ENCODE peak calls at places on chromosomes 11 and 22, in ten cellular contexts. I, D, Y, P, K, Z, F, G, R and J are unnamed samples.

GRCh38 chr11:58654079-58654907 is 31.8 kb downstream of the CNTF start:
- DNase-seq in I (peak; percentile 68), D (peak; percentile 91), Y (peak; percentile 63), P (peak; percentile 61), K (peak; percentile 92), Z (peak; percentile 86), F (peak; percentile 68), G (peak; percentile 84), R (peak; percentile 43), J (peak; percentile 69)

GRCh38 chr11:106585061-106585460 is 433.2 kb downstream of the GUCY1A2 start:
- DNase-seq in I (no peak), D (peak; percentile 50), Y (no peak), P (no peak), K (peak; percentile 36), Z (no peak), F (no peak), G (no peak), R (no peak), J (no peak)

GRCh38 chr11:72519220-72519881 is 85.0 kb upstream of the CLPB start:
- DNase-seq in I (no peak), D (no peak), Y (no peak), P (no peak), K (no peak), Z (no peak), F (no peak), G (no peak), R (no peak), J (no peak)

GRCh38 chr11:68350759-68351449 is 38.5 kb downstream of the LRP5 start:
- DNase-seq in I (no peak), D (no peak), Y (no peak), P (no peak), K (no peak), Z (no peak), F (no peak), G (no peak), R (no peak), J (no peak)

GRCh38 chr11:134416726-134417125 is 4.7 kb upstream of the B3GAT1 start:
- DNase-seq in I (no peak), D (no peak), Y (no peak), P (no peak), K (no peak), Z (no peak), F (no peak), G (no peak), R (no peak), J (no peak)

GRCh38 chr11:91104237-91104636 is 881.4 kb upstream of the CHORDC1 start:
- DNase-seq in I (no peak), D (peak; percentile 51), Y (no peak), P (no peak), K (no peak), Z (no peak), F (no peak), G (no peak), R (no peak), J (no peak)

GRCh38 chr11:104713366-104713765 is 184.9 kb downstream of the CASP12 start:
- DNase-seq in I (no peak), D (no peak), Y (no peak), P (no peak), K (no peak), Z (no peak), F (no peak), G (no peak), R (no peak), J (no peak)

GRCh38 chr11:77172666-77172982 is 44.6 kb downstream of the MYO7A start:
- DNase-seq in I (no peak), D (no peak), Y (no peak), P (no peak), K (no peak), Z (peak; percentile 38), F (no peak), G (no peak), R (no peak), J (no peak)

GRCh38 chr11:89667001-89667400 is 43.1 kb upstream of the TRIM77 start:
- DNase-seq in I (no peak), D (no peak), Y (no peak), P (no peak), K (no peak), Z (no peak), F (no peak), G (no peak), R (no peak), J (peak; percentile 9)

GRCh38 chr11:65069217-65069616 is 10.9 kb upstream of the NAALADL1 start:
- DNase-seq in I (no peak), D (no peak), Y (no peak), P (no peak), K (no peak), Z (no peak), F (no peak), G (no peak), R (no peak), J (no peak)

GRCh38 chr11:66113132-66113856 is 43.2 kb downstream of the PACS1 start:
- DNase-seq in I (no peak), D (peak; percentile 47), Y (no peak), P (no peak), K (peak; percentile 80), Z (no peak), F (no peak), G (no peak), R (no peak), J (no peak)

GRCh38 chr22:42052765-42053164 is 17.8 kb downstream of the NAGA start:
- DNase-seq in I (no peak), D (no peak), Y (no peak), P (no peak), K (no peak), Z (no peak), F (no peak), G (no peak), R (no peak), J (no peak)

GRCh38 chr11:3163241-3163981 is 1.7 kb downstream of the OSBPL5 start:
- DNase-seq in I (no peak), D (no peak), Y (no peak), P (no peak), K (no peak), Z (peak; percentile 17), F (no peak), G (no peak), R (no peak), J (no peak)

GRCh38 chr11:44889266-44889665 is 61.4 kb downstream of the TP53I11 start:
- DNase-seq in I (no peak), D (no peak), Y (no peak), P (no peak), K (no peak), Z (no peak), F (no peak), G (no peak), R (no peak), J (no peak)

GRCh38 chr11:116567721-116568242 is 205.0 kb downstream of the BUD13 start:
- DNase-seq in I (no peak), D (no peak), Y (no peak), P (no peak), K (no peak), Z (no peak), F (no peak), G (no peak), R (no peak), J (no peak)

GRCh38 chr11:76209671-76209955 is 3.3 kb upstream of the WNT11 start:
- DNase-seq in I (no peak), D (no peak), Y (no peak), P (no peak), K (no peak), Z (no peak), F (no peak), G (no peak), R (no peak), J (no peak)

GRCh38 chr11:75263944-75264349 is 23.4 kb downstream of the TPBGL start:
- DNase-seq in I (no peak), D (no peak), Y (no peak), P (no peak), K (no peak), Z (peak; percentile 29), F (no peak), G (no peak), R (no peak), J (no peak)

GRCh38 chr11:1112351-1113191 is 37.9 kb downstream of the MUC2 start:
- DNase-seq in I (no peak), D (no peak), Y (no peak), P (no peak), K (no peak), Z (peak; percentile 13), F (no peak), G (no peak), R (no peak), J (no peak)